ENCODE peak calls at places on chromosomes 16 and 17, in eight cellular contexts. W is cardiac fibroblast, S is AG04449, Z is lower leg skin, F is NCI-H2107, U is pancreas, M is GM23248, I is iris pigment epithelial cell. G is an unnamed sample.

GRCh38 chr17:3960764-3961163 is 3.5 kb downstream of the ATP2A3 start:
- DNase-seq in W (peak; percentile 59), S (no peak), Z (no peak), F (no peak), U (no peak), M (peak; percentile 34), I (no peak), G (peak; percentile 61)

GRCh38 chr17:78390241-78391050 is 12.0 kb downstream of the PGS1 start:
- DNase-seq in W (peak; percentile 87), S (peak; percentile 96), Z (no peak), F (no peak), U (no peak), M (peak; percentile 97), I (peak; percentile 96), G (no peak)

GRCh38 chr17:16001498-16001897 is 1.9 kb downstream of the TTC19 start:
- DNase-seq in W (peak; percentile 34), S (no peak), Z (no peak), F (no peak), U (no peak), M (peak; percentile 30), I (no peak), G (no peak)

GRCh38 chr17:72833113-72833512 is 259.4 kb downstream of the SLC39A11 start:
- DNase-seq in W (no peak), S (no peak), Z (no peak), F (no peak), U (no peak), M (no peak), I (no peak), G (no peak)

GRCh38 chr17:20174588-20175265 is 165.6 kb downstream of the SPECC1 start:
- DNase-seq in W (peak; percentile 33), S (no peak), Z (no peak), F (no peak), U (no peak), M (peak; percentile 55), I (peak; percentile 53), G (no peak)

GRCh38 chr16:2004795-2005517 is 4.7 kb downstream of the ZNF598 start:
- DNase-seq in W (no peak), S (no peak), Z (no peak), F (no peak), U (peak; percentile 67), M (peak; percentile 27), I (no peak), G (no peak)

GRCh38 chr17:79681628-79682261 is 49.0 kb upstream of the ENPP7 start:
- DNase-seq in W (no peak), S (no peak), Z (no peak), F (no peak), U (no peak), M (no peak), I (no peak), G (no peak)

GRCh38 chr16:14399397-14400284 is 230.4 kb downstream of the PARN start:
- DNase-seq in W (peak; percentile 66), S (no peak), Z (peak; percentile 52), F (no peak), U (no peak), M (peak; percentile 74), I (peak; percentile 72), G (peak; percentile 72)

GRCh38 chr17:16439303-16439791 is 24.0 kb downstream of the TRPV2 start:
- DNase-seq in W (peak; percentile 39), S (no peak), Z (no peak), F (no peak), U (no peak), M (peak; percentile 48), I (peak; percentile 46), G (no peak)

GRCh38 chr17:78214016-78214705 is at the start of gene BIRC5:
- DNase-seq in W (peak; percentile 89), S (peak; percentile 5), Z (peak; percentile 70), F (peak; percentile 92), U (peak; percentile 88), M (peak; percentile 98), I (peak; percentile 83), G (peak; percentile 76)

GRCh38 chr16:23903001-23903414 is 67.2 kb downstream of the PRKCB start:
- DNase-seq in W (no peak), S (no peak), Z (no peak), F (no peak), U (no peak), M (peak; percentile 9), I (no peak), G (no peak)

GRCh38 chr16:11877374-11877773 is 26.0 kb upstream of the RSL1D1 start:
- DNase-seq in W (peak; percentile 25), S (no peak), Z (no peak), F (no peak), U (no peak), M (peak; percentile 49), I (peak; percentile 88), G (no peak)

GRCh38 chr16:56263711-56264608 is 72.7 kb downstream of the GNAO1 start:
- DNase-seq in W (no peak), S (no peak), Z (no peak), F (no peak), U (no peak), M (no peak), I (no peak), G (peak; percentile 70)

GRCh38 chr17:50976951-50977472 is 110.9 kb upstream of the TOB1 start:
- DNase-seq in W (no peak), S (no peak), Z (no peak), F (no peak), U (no peak), M (peak; percentile 25), I (no peak), G (no peak)

GRCh38 chr16:27267037-27267677 is 1.4 kb downstream of the NSMCE1 start:
- DNase-seq in W (no peak), S (no peak), Z (no peak), F (no peak), U (no peak), M (no peak), I (no peak), G (no peak)

GRCh38 chr17:70365098-70365583 is 195.8 kb downstream of the KCNJ2 start:
- DNase-seq in W (peak; percentile 33), S (peak; percentile 7), Z (no peak), F (no peak), U (no peak), M (peak; percentile 57), I (peak; percentile 95), G (no peak)

GRCh38 chr17:51056813-51057510 is 63.7 kb downstream of the SPAG9 start:
- DNase-seq in W (peak; percentile 89), S (peak; percentile 91), Z (no peak), F (no peak), U (no peak), M (peak; percentile 92), I (peak; percentile 91), G (no peak)

GRCh38 chr17:9363440-9364350 is 211.9 kb downstream of the STX8 start:
- DNase-seq in W (peak; percentile 28), S (no peak), Z (no peak), F (no peak), U (no peak), M (peak; percentile 56), I (peak; percentile 83), G (no peak)

GRCh38 chr16:84391151-84391873 is 23.0 kb downstream of the ATP2C2 start:
- DNase-seq in W (peak; percentile 45), S (no peak), Z (no peak), F (no peak), U (no peak), M (peak; percentile 40), I (peak; percentile 48), G (no peak)

GRCh38 chr17:63988741-63989621 is 9.2 kb upstream of the PRR29 start:
- DNase-seq in W (peak; percentile 44), S (no peak), Z (no peak), F (no peak), U (no peak), M (peak; percentile 21), I (no peak), G (no peak)

GRCh38 chr16:50326835-50327465 is 41.8 kb downstream of the BRD7 start:
- DNase-seq in W (peak; percentile 37), S (no peak), Z (peak; percentile 26), F (no peak), U (no peak), M (peak; percentile 73), I (peak; percentile 60), G (no peak)

GRCh38 chr17:65292430-65292829 is 155.3 kb downstream of the RGS9 start:
- DNase-seq in W (peak; percentile 19), S (no peak), Z (no peak), F (no peak), U (no peak), M (peak; percentile 15), I (no peak), G (no peak)

GRCh38 chr17:8119575-8120519 is 1.5 kb upstream of the ALOXE3 start:
- DNase-seq in W (peak; percentile 95), S (peak; percentile 80), Z (peak; percentile 84), F (peak; percentile 44), U (peak; percentile 85), M (peak; percentile 88), I (peak; percentile 88), G (peak; percentile 85)

GRCh38 chr17:13490906-13491502 is 110.7 kb downstream of the HS3ST3A1 start:
- DNase-seq in W (no peak), S (no peak), Z (no peak), F (no peak), U (no peak), M (peak; percentile 12), I (peak; percentile 36), G (no peak)

GRCh38 chr16:78577597-78577996 is 478.1 kb downstream of the WWOX start:
- DNase-seq in W (no peak), S (no peak), Z (no peak), F (no peak), U (no peak), M (no peak), I (no peak), G (no peak)

GRCh38 chr17:79778504-79779087 is 648 bp downstream of the CBX2 start:
- DNase-seq in W (no peak), S (no peak), Z (no peak), F (no peak), U (peak; percentile 64), M (no peak), I (no peak), G (no peak)

GRCh38 chr17:44095647-44096496 is 25.3 kb downstream of the G6PC3 start:
- DNase-seq in W (peak; percentile 96), S (no peak), Z (peak; percentile 47), F (no peak), U (no peak), M (peak; percentile 94), I (peak; percentile 91), G (peak; percentile 73)

GRCh38 chr16:77322757-77323156 is 112.1 kb downstream of the ADAMTS18 start:
- DNase-seq in W (no peak), S (no peak), Z (no peak), F (no peak), U (no peak), M (no peak), I (no peak), G (no peak)

G was measured in right atrium auricular region.